ENCODE peak calls at places on chromosomes 4 and X, in four cellular contexts. Q, V, M and L are unnamed samples. For H3K4me1, the result is how much of the 10 kb centered on the place peaks cover.

GRCh38 chrX:70442224-70442623 is 2.4 kb upstream of the DLG3 start:
- DNase-seq in Q (no peak), V (no peak), M (no peak), L (no peak)

GRCh38 chr4:68250151-68250930 is 4.8 kb upstream of the TMPRSS11B start:
- DNase-seq in Q (no peak), V (no peak), M (no peak), L (no peak)

GRCh38 chr4:60805500-60806313 is 394.4 kb upstream of the ADGRL3 start:
- DNase-seq in M (no peak), Q (peak), V (peak), L (no peak)

GRCh38 chrX:37658352-37659030 is 27.1 kb upstream of the XK start:
- DNase-seq in Q (no peak), M (no peak), V (no peak), L (no peak)

GRCh38 chr4:182238355-182238931 is 4.8 kb upstream of the TENM3 start:
- DNase-seq in M (no peak), V (no peak), Q (peak), L (no peak)

GRCh38 chr4:26151615-26152014 is 169.2 kb upstream of the RBPJ start:
- DNase-seq in Q (peak), M (no peak), V (no peak), L (no peak)

GRCh38 chrX:72346306-72346949 is 40.7 kb upstream of the CITED1 start:
- DNase-seq in M (no peak), Q (no peak), V (no peak), L (peak)

GRCh38 chr4:22485751-22486150 is 30.1 kb downstream of the ADGRA3 start:
- DNase-seq in V (no peak), Q (peak), M (no peak), L (no peak)

GRCh38 chr4:150389896-150390530 is 191.9 kb upstream of the MAB21L2 start:
- DNase-seq in V (no peak), Q (peak), M (no peak), L (no peak)

GRCh38 chr4:10134141-10134540 is 17.5 kb upstream of the WDR1 start:
- DNase-seq in M (no peak), Q (no peak), V (no peak), L (no peak)

GRCh38 chrX:32524385-32524784 is 687.0 kb downstream of the DMD start:
- DNase-seq in Q (no peak), M (no peak), V (no peak), L (no peak)

GRCh38 chr4:3310301-3311094 is 17.7 kb downstream of the RGS12 start:
- DNase-seq in M (no peak), V (no peak), Q (no peak), L (peak)

GRCh38 chr4:21775703-21776102 is 172.9 kb downstream of the KCNIP4 start:
- DNase-seq in M (no peak), Q (no peak), V (no peak), L (no peak)

GRCh38 chr4:150176559-150176958 is 98.3 kb downstream of the DCLK2 start:
- DNase-seq in V (no peak), Q (peak), M (no peak), L (no peak)

GRCh38 chr4:22487333-22487732 is 28.5 kb downstream of the ADGRA3 start:
- DNase-seq in M (no peak), Q (no peak), V (no peak), L (no peak)

GRCh38 chr4:120977435-120977997 is 55.0 kb upstream of the PRDM5 start:
- DNase-seq in V (no peak), Q (peak), M (no peak), L (peak)

GRCh38 chrX:39261446-39262147 is 460.3 kb downstream of the MID1IP1 start:
- DNase-seq in Q (no peak), M (no peak), V (peak), L (no peak)

GRCh38 chrX:136063340-136064079 is 78.3 kb downstream of the SLC9A6 start:
- DNase-seq in M (no peak), Q (no peak), V (no peak), L (no peak)

GRCh38 chr4:54525602-54526001 is 132.2 kb upstream of the KIT start:
- DNase-seq in M (no peak), V (no peak), Q (peak), L (no peak)

GRCh38 chr4:1979477-1980196 is 29.1 kb downstream of the NELFA start:
- DNase-seq in Q (no peak), M (no peak), V (no peak), L (peak)

GRCh38 chrX:135497736-135498135 is 22.7 kb upstream of the INTS6L start:
- DNase-seq in V (no peak), M (no peak), Q (no peak), L (no peak)

GRCh38 chr4:55574252-55574651 is 17.8 kb downstream of the PDCL2 start:
- DNase-seq in Q (no peak), M (no peak), V (no peak), L (no peak)

DNA sequence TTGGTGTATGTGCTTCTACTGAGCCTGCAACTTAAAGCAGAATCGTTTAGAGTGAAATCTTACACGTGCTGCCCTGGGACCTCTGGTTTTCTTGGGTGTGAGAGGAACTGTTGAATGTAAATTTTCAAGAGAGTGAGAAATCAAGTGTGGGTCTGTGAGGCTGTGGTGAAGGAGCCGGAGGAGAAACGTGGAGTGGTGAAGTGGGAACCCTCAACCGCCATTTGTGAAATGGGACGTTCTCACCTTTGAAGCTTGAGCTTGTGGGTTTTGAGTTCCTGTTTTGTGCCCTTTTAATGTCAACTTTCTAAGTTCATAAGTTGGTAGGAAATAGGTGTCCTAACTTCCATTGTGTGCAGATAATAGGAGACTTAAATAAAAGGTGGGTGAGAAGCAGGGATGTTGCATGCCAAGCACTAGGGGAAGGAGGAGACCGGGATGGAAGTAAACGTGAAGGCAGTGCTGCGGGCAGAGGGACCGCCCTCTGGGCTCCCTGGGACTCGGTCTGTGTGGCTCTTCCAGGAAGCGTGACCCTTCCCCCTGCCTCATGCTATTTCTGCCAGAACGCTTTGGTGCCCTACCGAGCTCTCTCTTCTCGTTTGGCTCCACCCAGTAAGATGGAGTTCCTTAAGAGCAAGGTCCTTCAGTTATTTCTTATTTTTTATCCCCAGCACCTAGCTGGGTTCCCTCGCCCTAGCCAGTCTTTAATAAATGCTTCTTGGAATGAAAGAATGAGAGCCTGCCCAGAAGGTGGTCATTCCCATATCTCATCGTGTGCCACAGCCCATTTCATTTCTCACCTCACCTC is 56.0 kb downstream of the TMEM131L start:
- DNase-seq in M (no peak), Q (no peak), V (no peak), L (peak)
- H2AK5ac ChIP-seq in M (peak), Q (no peak), V (no peak), L (no peak)

DNA sequence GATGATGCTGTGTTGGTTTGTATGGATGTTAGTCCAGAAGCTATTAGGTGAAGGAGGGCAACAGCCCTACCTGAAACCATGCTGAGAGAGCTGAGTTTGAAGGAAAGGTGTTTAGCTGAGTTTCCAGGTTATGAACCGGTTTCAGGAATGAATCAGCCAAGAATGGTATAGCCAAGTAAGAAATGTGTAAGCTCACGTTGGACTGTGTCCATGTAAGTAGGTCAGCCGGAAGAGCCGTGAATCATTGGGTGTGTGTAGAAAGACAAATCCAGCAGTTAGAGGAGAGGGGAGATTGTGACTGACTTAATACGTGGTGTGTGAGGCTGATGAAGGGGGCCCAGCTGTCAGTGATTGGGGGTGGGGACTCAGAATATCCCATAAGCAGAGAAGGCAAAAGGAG is 77.2 kb upstream of the SPIN4 start:
- DNase-seq in M (no peak), Q (peak), V (no peak), L (no peak)
- H4K91ac ChIP-seq in M (no peak), Q (no peak), V (no peak), L (no peak)

DNA sequence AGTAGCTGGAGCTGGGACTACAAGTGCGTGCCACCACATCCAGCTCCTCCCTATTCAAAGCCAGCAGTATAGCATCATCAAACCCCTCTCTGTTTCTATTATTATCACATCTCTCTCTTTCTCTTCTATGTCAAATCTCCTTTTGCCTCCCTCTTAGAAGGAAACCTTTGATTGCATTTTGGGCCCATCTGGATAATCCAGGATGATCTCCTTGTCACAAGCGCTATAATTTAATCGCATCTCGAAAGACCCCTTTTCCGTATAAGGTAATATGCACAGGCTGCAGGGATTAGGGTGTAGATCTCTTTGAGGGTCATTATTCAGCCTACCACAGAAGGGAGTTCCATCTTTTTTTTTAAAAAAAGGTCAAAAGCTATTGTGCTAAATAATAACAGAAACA is 46.4 kb upstream of the TBC1D9 start:
- DNase-seq in M (no peak), Q (no peak), V (no peak), L (no peak)
- H3K4me1 ChIP-seq in M (under half), Q (under half), V (under half), L (under half)

GRCh38 chr4:108172780-108173598 is 4.3 kb upstream of the LEF1 start:
- DNase-seq in Q (no peak), V (peak), M (peak), L (peak)
- H2AK5ac ChIP-seq in Q (no peak), V (no peak), M (no peak), L (no peak)

GRCh38 chr4:83075271-83075670 is 39.3 kb downstream of the PLAC8 start:
- DNase-seq in Q (peak), V (no peak), M (no peak), L (no peak)

GRCh38 chr4:83074086-83074704 is 39.2 kb downstream of the COPS4 start:
- DNase-seq in M (no peak), Q (peak), V (peak), L (peak)

GRCh38 chr4:83075696-83076095 is 38.8 kb downstream of the PLAC8 start:
- DNase-seq in V (no peak), Q (peak), M (no peak), L (no peak)

GRCh38 chr4:83067058-83067639 is 32.2 kb downstream of the COPS4 start:
- DNase-seq in V (no peak), Q (no peak), M (no peak), L (no peak)

GRCh38 chr4:83071116-83071515 is 36.1 kb downstream of the COPS4 start:
- DNase-seq in V (no peak), Q (peak), M (no peak), L (no peak)
- H4K91ac ChIP-seq in V (no peak), Q (no peak), M (no peak), L (no peak)

GRCh38 chrX:110746014-110746413 is 49.6 kb downstream of the CHRDL1 start:
- DNase-seq in Q (no peak), M (no peak), V (no peak), L (no peak)
- H3K4me1 ChIP-seq in Q (under half), M (under half), V (under half), L (under half)

GRCh38 chr4:89308161-89308500 is 531 bp upstream of the GPRIN3 start:
- DNase-seq in Q (no peak), V (no peak), M (no peak), L (no peak)

GRCh38 chr4:89307185-89307445 is 485 bp downstream of the GPRIN3 start:
- DNase-seq in V (no peak), Q (no peak), M (no peak), L (no peak)

GRCh38 chr4:89306486-89307184 is 965 bp downstream of the GPRIN3 start:
- DNase-seq in Q (no peak), V (no peak), M (no peak), L (no peak)

GRCh38 chr4:89305712-89306437 is 1.7 kb downstream of the GPRIN3 start:
- DNase-seq in V (no peak), M (no peak), Q (no peak), L (no peak)

GRCh38 chr4:89307446-89308160 is at the start of gene GPRIN3:
- DNase-seq in Q (no peak), M (peak), V (peak), L (peak)
- H2AK5ac ChIP-seq in Q (no peak), M (no peak), V (no peak), L (no peak)

DNA sequence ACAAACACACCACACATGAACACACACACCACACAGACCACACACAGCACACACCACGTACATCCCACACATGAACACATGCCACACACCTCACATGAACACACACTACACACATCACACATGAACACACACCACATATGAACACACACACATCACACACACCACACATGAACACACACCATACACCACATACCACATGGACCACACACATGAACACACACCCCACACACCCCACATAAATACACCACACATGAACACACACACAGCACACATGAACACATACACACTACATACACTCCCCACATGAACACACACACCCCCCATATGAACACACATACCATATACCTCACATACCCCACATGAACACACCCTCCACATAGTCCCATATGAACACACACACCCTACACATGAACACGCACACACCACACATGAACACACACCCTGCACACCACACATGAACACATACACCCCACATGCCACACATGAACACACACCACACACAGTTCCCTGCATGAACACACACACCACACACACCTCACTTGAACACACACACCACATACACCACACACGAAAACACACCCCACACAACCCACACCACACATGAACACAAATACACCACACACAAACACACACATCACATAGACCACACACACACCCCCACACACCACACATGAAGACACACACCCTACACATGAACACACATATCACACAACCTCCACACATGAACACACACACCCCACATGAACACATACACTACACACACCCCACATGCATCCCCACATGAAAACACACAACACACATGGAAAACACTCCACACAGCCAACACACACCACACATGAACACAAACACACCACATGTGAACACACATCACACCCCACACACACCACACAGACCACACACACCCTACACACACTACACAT is 18.3 kb downstream of the PNMA6E start:
- DNase-seq in M (no peak), V (no peak), Q (no peak), L (no peak)
- H4K91ac ChIP-seq in M (no peak), V (no peak), Q (no peak), L (no peak)